ENCODE peak calls at places on chromosomes 2 and 18, in seven cellular contexts. One of them, this sample, is unnamed.

GRCh38 chr2:37892436-37893114 is 32.5 kb upstream of the RMDN2 start:
- DNase-seq in iPS-NIHi11: no peak
- DNase-seq in GF-D8: no peak
- DNase-seq in heart left ventricle: no peak
- DNase-seq in activated T-cell treated with anti-CD3 and anti-CD28 coated beads, Interleukin-2, amount 50 U/mL, for 48 hours: no peak
- DNase-seq in Caco-2: no peak
- DNase-seq in AG04449: no peak
- DNase-seq in this sample: no peak

GRCh38 chr18:22470511-22471181 is 52.9 kb upstream of the CTAGE1 start:
- DNase-seq in iPS-NIHi11: no peak
- DNase-seq in GF-D8: no peak
- DNase-seq in heart left ventricle: no peak
- DNase-seq in activated T-cell treated with anti-CD3 and anti-CD28 coated beads, Interleukin-2, amount 50 U/mL, for 48 hours: no peak
- DNase-seq in Caco-2: no peak
- DNase-seq in AG04449: no peak
- DNase-seq in this sample: no peak

GRCh38 chr2:201223089-201224073 is 37.0 kb upstream of the CASP8 start:
- DNase-seq in iPS-NIHi11: no peak
- DNase-seq in GF-D8: no peak
- DNase-seq in heart left ventricle: no peak
- DNase-seq in activated T-cell treated with anti-CD3 and anti-CD28 coated beads, Interleukin-2, amount 50 U/mL, for 48 hours: no peak
- DNase-seq in Caco-2: no peak
- DNase-seq in AG04449: no peak
- DNase-seq in this sample: no peak

GRCh38 chr2:238270606-238271005 is 17.8 kb downstream of the PER2 start:
- DNase-seq in iPS-NIHi11: no peak
- DNase-seq in GF-D8: no peak
- DNase-seq in heart left ventricle: no peak
- DNase-seq in activated T-cell treated with anti-CD3 and anti-CD28 coated beads, Interleukin-2, amount 50 U/mL, for 48 hours: no peak
- DNase-seq in Caco-2: no peak
- DNase-seq in AG04449: no peak
- DNase-seq in this sample: no peak

GRCh38 chr18:24128700-24129099 is 10.2 kb upstream of the CABYR start:
- DNase-seq in iPS-NIHi11: no peak
- DNase-seq in GF-D8: no peak
- DNase-seq in heart left ventricle: no peak
- DNase-seq in activated T-cell treated with anti-CD3 and anti-CD28 coated beads, Interleukin-2, amount 50 U/mL, for 48 hours: no peak
- DNase-seq in Caco-2: no peak
- DNase-seq in AG04449: no peak
- DNase-seq in this sample: no peak

GRCh38 chr2:187995556-187995955 is 296.1 kb upstream of the GULP1 start:
- DNase-seq in iPS-NIHi11: no peak
- DNase-seq in GF-D8: no peak
- DNase-seq in heart left ventricle: no peak
- DNase-seq in activated T-cell treated with anti-CD3 and anti-CD28 coated beads, Interleukin-2, amount 50 U/mL, for 48 hours: no peak
- DNase-seq in Caco-2: no peak
- DNase-seq in AG04449: no peak
- DNase-seq in this sample: no peak

GRCh38 chr2:222238072-222238471 is 60.7 kb downstream of the PAX3 start:
- DNase-seq in iPS-NIHi11: no peak
- DNase-seq in GF-D8: no peak
- DNase-seq in heart left ventricle: no peak
- DNase-seq in activated T-cell treated with anti-CD3 and anti-CD28 coated beads, Interleukin-2, amount 50 U/mL, for 48 hours: no peak
- DNase-seq in Caco-2: no peak
- DNase-seq in AG04449: no peak
- DNase-seq in this sample: no peak

GRCh38 chr2:134669731-134670669 is 48.8 kb downstream of the TMEM163 start:
- DNase-seq in iPS-NIHi11: no peak
- DNase-seq in GF-D8: no peak
- DNase-seq in heart left ventricle: no peak
- DNase-seq in activated T-cell treated with anti-CD3 and anti-CD28 coated beads, Interleukin-2, amount 50 U/mL, for 48 hours: peak; percentile 61
- DNase-seq in Caco-2: no peak
- DNase-seq in AG04449: no peak
- DNase-seq in this sample: peak; percentile 30

GRCh38 chr2:196453613-196454047 is 185.9 kb upstream of the CCDC150 start:
- DNase-seq in iPS-NIHi11: peak; percentile 49
- DNase-seq in GF-D8: no peak
- DNase-seq in heart left ventricle: peak; percentile 42
- DNase-seq in activated T-cell treated with anti-CD3 and anti-CD28 coated beads, Interleukin-2, amount 50 U/mL, for 48 hours: peak; percentile 27
- DNase-seq in Caco-2: peak; percentile 42
- DNase-seq in AG04449: peak; percentile 14
- DNase-seq in this sample: peak; percentile 48

GRCh38 chr18:74453011-74453571 is 4.0 kb downstream of the DIPK1C start:
- DNase-seq in iPS-NIHi11: no peak
- DNase-seq in GF-D8: no peak
- DNase-seq in heart left ventricle: peak; percentile 42
- DNase-seq in activated T-cell treated with anti-CD3 and anti-CD28 coated beads, Interleukin-2, amount 50 U/mL, for 48 hours: no peak
- DNase-seq in Caco-2: no peak
- DNase-seq in AG04449: no peak
- DNase-seq in this sample: no peak

GRCh38 chr2:42424033-42424432 is 63.0 kb upstream of the COX7A2L start:
- DNase-seq in iPS-NIHi11: no peak
- DNase-seq in GF-D8: no peak
- DNase-seq in heart left ventricle: no peak
- DNase-seq in activated T-cell treated with anti-CD3 and anti-CD28 coated beads, Interleukin-2, amount 50 U/mL, for 48 hours: no peak
- DNase-seq in Caco-2: no peak
- DNase-seq in AG04449: no peak
- DNase-seq in this sample: no peak

GRCh38 chr2:96789245-96789617 is 26.8 kb upstream of the CNNM3 start:
- DNase-seq in iPS-NIHi11: no peak
- DNase-seq in GF-D8: no peak
- DNase-seq in heart left ventricle: no peak
- DNase-seq in activated T-cell treated with anti-CD3 and anti-CD28 coated beads, Interleukin-2, amount 50 U/mL, for 48 hours: no peak
- DNase-seq in Caco-2: no peak
- DNase-seq in AG04449: no peak
- DNase-seq in this sample: no peak

GRCh38 chr2:73931531-73932500 is 5.1 kb downstream of the DGUOK start:
- DNase-seq in iPS-NIHi11: no peak
- DNase-seq in GF-D8: no peak
- DNase-seq in heart left ventricle: no peak
- DNase-seq in activated T-cell treated with anti-CD3 and anti-CD28 coated beads, Interleukin-2, amount 50 U/mL, for 48 hours: peak; percentile 57
- DNase-seq in Caco-2: no peak
- DNase-seq in AG04449: no peak
- DNase-seq in this sample: peak; percentile 43

GRCh38 chr2:83016343-83017110 is 1442.6 kb downstream of the SUCLG1 start:
- DNase-seq in iPS-NIHi11: no peak
- DNase-seq in GF-D8: no peak
- DNase-seq in heart left ventricle: no peak
- DNase-seq in activated T-cell treated with anti-CD3 and anti-CD28 coated beads, Interleukin-2, amount 50 U/mL, for 48 hours: no peak
- DNase-seq in Caco-2: no peak
- DNase-seq in AG04449: no peak
- DNase-seq in this sample: no peak

GRCh38 chr18:75752864-75753263 is 325.4 kb upstream of the SMIM21 start:
- DNase-seq in iPS-NIHi11: no peak
- DNase-seq in GF-D8: no peak
- DNase-seq in heart left ventricle: no peak
- DNase-seq in activated T-cell treated with anti-CD3 and anti-CD28 coated beads, Interleukin-2, amount 50 U/mL, for 48 hours: no peak
- DNase-seq in Caco-2: no peak
- DNase-seq in AG04449: no peak
- DNase-seq in this sample: no peak

GRCh38 chr2:127640082-127641072 is 5.6 kb upstream of the GPR17 start:
- DNase-seq in iPS-NIHi11: peak; percentile 78
- DNase-seq in GF-D8: peak; percentile 18
- DNase-seq in heart left ventricle: no peak
- DNase-seq in activated T-cell treated with anti-CD3 and anti-CD28 coated beads, Interleukin-2, amount 50 U/mL, for 48 hours: peak; percentile 53
- DNase-seq in Caco-2: no peak
- DNase-seq in AG04449: no peak
- DNase-seq in this sample: peak; percentile 48

GRCh38 chr2:183610724-183611123 is 486.5 kb downstream of the NUP35 start:
- DNase-seq in iPS-NIHi11: peak; percentile 18
- DNase-seq in GF-D8: no peak
- DNase-seq in heart left ventricle: no peak
- DNase-seq in activated T-cell treated with anti-CD3 and anti-CD28 coated beads, Interleukin-2, amount 50 U/mL, for 48 hours: no peak
- DNase-seq in Caco-2: no peak
- DNase-seq in AG04449: no peak
- DNase-seq in this sample: no peak

GRCh38 chr2:44753552-44754285 is 187.8 kb upstream of the SIX3 start:
- DNase-seq in iPS-NIHi11: no peak
- DNase-seq in GF-D8: peak; percentile 93
- DNase-seq in heart left ventricle: no peak
- DNase-seq in activated T-cell treated with anti-CD3 and anti-CD28 coated beads, Interleukin-2, amount 50 U/mL, for 48 hours: peak; percentile 35
- DNase-seq in Caco-2: no peak
- DNase-seq in AG04449: no peak
- DNase-seq in this sample: peak; percentile 23

GRCh38 chr2:848099-848498 is 102.5 kb upstream of the SNTG2 start:
- DNase-seq in iPS-NIHi11: no peak
- DNase-seq in GF-D8: no peak
- DNase-seq in heart left ventricle: no peak
- DNase-seq in activated T-cell treated with anti-CD3 and anti-CD28 coated beads, Interleukin-2, amount 50 U/mL, for 48 hours: no peak
- DNase-seq in Caco-2: no peak
- DNase-seq in AG04449: no peak
- DNase-seq in this sample: no peak

GRCh38 chr2:23664069-23664788 is 262.7 kb downstream of the ATAD2B start:
- DNase-seq in iPS-NIHi11: no peak
- DNase-seq in GF-D8: no peak
- DNase-seq in heart left ventricle: no peak
- DNase-seq in activated T-cell treated with anti-CD3 and anti-CD28 coated beads, Interleukin-2, amount 50 U/mL, for 48 hours: no peak
- DNase-seq in Caco-2: no peak
- DNase-seq in AG04449: no peak
- DNase-seq in this sample: no peak

GRCh38 chr2:3505771-3506170 is 13.6 kb downstream of the ADI1 start:
- DNase-seq in iPS-NIHi11: no peak
- DNase-seq in GF-D8: no peak
- DNase-seq in heart left ventricle: no peak
- DNase-seq in activated T-cell treated with anti-CD3 and anti-CD28 coated beads, Interleukin-2, amount 50 U/mL, for 48 hours: no peak
- DNase-seq in Caco-2: no peak
- DNase-seq in AG04449: no peak
- DNase-seq in this sample: no peak

GRCh38 chr2:74261204-74261864 is 62.9 kb downstream of the MTHFD2 start:
- DNase-seq in iPS-NIHi11: peak; percentile 83
- DNase-seq in GF-D8: no peak
- DNase-seq in heart left ventricle: peak; percentile 34
- DNase-seq in activated T-cell treated with anti-CD3 and anti-CD28 coated beads, Interleukin-2, amount 50 U/mL, for 48 hours: no peak
- DNase-seq in Caco-2: peak; percentile 65
- DNase-seq in AG04449: no peak
- DNase-seq in this sample: no peak

GRCh38 chr18:25075793-25076192 is 276.2 kb downstream of the ZNF521 start:
- DNase-seq in iPS-NIHi11: no peak
- DNase-seq in GF-D8: no peak
- DNase-seq in heart left ventricle: no peak
- DNase-seq in activated T-cell treated with anti-CD3 and anti-CD28 coated beads, Interleukin-2, amount 50 U/mL, for 48 hours: no peak
- DNase-seq in Caco-2: no peak
- DNase-seq in AG04449: no peak
- DNase-seq in this sample: no peak

GRCh38 chr2:148209598-148209997 is 188.7 kb downstream of the MBD5 start:
- DNase-seq in iPS-NIHi11: no peak
- DNase-seq in GF-D8: no peak
- DNase-seq in heart left ventricle: no peak
- DNase-seq in activated T-cell treated with anti-CD3 and anti-CD28 coated beads, Interleukin-2, amount 50 U/mL, for 48 hours: no peak
- DNase-seq in Caco-2: peak; percentile 69
- DNase-seq in AG04449: no peak
- DNase-seq in this sample: peak; percentile 5

GRCh38 chr2:240183370-240184197 is 43.1 kb upstream of the OTOS start:
- DNase-seq in iPS-NIHi11: no peak
- DNase-seq in GF-D8: no peak
- DNase-seq in heart left ventricle: no peak
- DNase-seq in activated T-cell treated with anti-CD3 and anti-CD28 coated beads, Interleukin-2, amount 50 U/mL, for 48 hours: no peak
- DNase-seq in Caco-2: no peak
- DNase-seq in AG04449: no peak
- DNase-seq in this sample: no peak

GRCh38 chr2:5945707-5946106 is 253.5 kb downstream of the SOX11 start:
- DNase-seq in iPS-NIHi11: no peak
- DNase-seq in GF-D8: no peak
- DNase-seq in heart left ventricle: no peak
- DNase-seq in activated T-cell treated with anti-CD3 and anti-CD28 coated beads, Interleukin-2, amount 50 U/mL, for 48 hours: no peak
- DNase-seq in Caco-2: no peak
- DNase-seq in AG04449: no peak
- DNase-seq in this sample: no peak

GRCh38 chr2:152505495-152505906 is 170.5 kb downstream of the FMNL2 start:
- DNase-seq in iPS-NIHi11: no peak
- DNase-seq in GF-D8: no peak
- DNase-seq in heart left ventricle: peak; percentile 26
- DNase-seq in activated T-cell treated with anti-CD3 and anti-CD28 coated beads, Interleukin-2, amount 50 U/mL, for 48 hours: no peak
- DNase-seq in Caco-2: no peak
- DNase-seq in AG04449: no peak
- DNase-seq in this sample: no peak

GRCh38 chr2:133765693-133766092 is 197.4 kb upstream of the NCKAP5 start:
- DNase-seq in iPS-NIHi11: no peak
- DNase-seq in GF-D8: no peak
- DNase-seq in heart left ventricle: peak; percentile 48
- DNase-seq in activated T-cell treated with anti-CD3 and anti-CD28 coated beads, Interleukin-2, amount 50 U/mL, for 48 hours: no peak
- DNase-seq in Caco-2: peak; percentile 85
- DNase-seq in AG04449: no peak
- DNase-seq in this sample: no peak

GRCh38 chr2:165357758-165358157 is 111.7 kb upstream of the CSRNP3 start:
- DNase-seq in iPS-NIHi11: no peak
- DNase-seq in GF-D8: no peak
- DNase-seq in heart left ventricle: no peak
- DNase-seq in activated T-cell treated with anti-CD3 and anti-CD28 coated beads, Interleukin-2, amount 50 U/mL, for 48 hours: no peak
- DNase-seq in Caco-2: no peak
- DNase-seq in AG04449: peak; percentile 36
- DNase-seq in this sample: no peak

GRCh38 chr2:58019209-58019608 is 27.4 kb upstream of the VRK2 start:
- DNase-seq in iPS-NIHi11: no peak
- DNase-seq in GF-D8: no peak
- DNase-seq in heart left ventricle: no peak
- DNase-seq in activated T-cell treated with anti-CD3 and anti-CD28 coated beads, Interleukin-2, amount 50 U/mL, for 48 hours: no peak
- DNase-seq in Caco-2: no peak
- DNase-seq in AG04449: no peak
- DNase-seq in this sample: no peak

GRCh38 chr18:58761970-58762780 is 90.9 kb downstream of the MALT1 start:
- DNase-seq in iPS-NIHi11: no peak
- DNase-seq in GF-D8: no peak
- DNase-seq in heart left ventricle: no peak
- DNase-seq in activated T-cell treated with anti-CD3 and anti-CD28 coated beads, Interleukin-2, amount 50 U/mL, for 48 hours: no peak
- DNase-seq in Caco-2: no peak
- DNase-seq in AG04449: no peak
- DNase-seq in this sample: no peak

GRCh38 chr2:11079131-11079824 is 76.0 kb upstream of the SLC66A3 start:
- DNase-seq in iPS-NIHi11: no peak
- DNase-seq in GF-D8: no peak
- DNase-seq in heart left ventricle: no peak
- DNase-seq in activated T-cell treated with anti-CD3 and anti-CD28 coated beads, Interleukin-2, amount 50 U/mL, for 48 hours: no peak
- DNase-seq in Caco-2: no peak
- DNase-seq in AG04449: no peak
- DNase-seq in this sample: no peak

GRCh38 chr2:234881413-234882241 is 70.2 kb upstream of the SH3BP4 start:
- DNase-seq in iPS-NIHi11: peak; percentile 94
- DNase-seq in GF-D8: no peak
- DNase-seq in heart left ventricle: peak; percentile 91
- DNase-seq in activated T-cell treated with anti-CD3 and anti-CD28 coated beads, Interleukin-2, amount 50 U/mL, for 48 hours: peak; percentile 69
- DNase-seq in Caco-2: peak; percentile 70
- DNase-seq in AG04449: no peak
- DNase-seq in this sample: peak; percentile 67

GRCh38 chr2:20596973-20597867 is 53.7 kb downstream of the HS1BP3 start:
- DNase-seq in iPS-NIHi11: no peak
- DNase-seq in GF-D8: no peak
- DNase-seq in heart left ventricle: peak; percentile 82
- DNase-seq in activated T-cell treated with anti-CD3 and anti-CD28 coated beads, Interleukin-2, amount 50 U/mL, for 48 hours: no peak
- DNase-seq in Caco-2: peak; percentile 63
- DNase-seq in AG04449: no peak
- DNase-seq in this sample: no peak